ENCODE peak calls at places on chromosomes 6 and 20, in seven cellular contexts. Z is left cardiac atrium; S is naive thymus-derived CD8-positive, alpha-beta T cell; C is A172; W is T-helper 1 cell; X is ascending aorta; K is AG04450. P is an unnamed sample.

GRCh38 chr6:134657751-134658522 is 292.0 kb downstream of the ALDH8A1 start:
- DNase-seq in Z (no peak), S (no peak), C (peak; percentile 44), W (no peak), X (no peak), K (no peak), P (no peak)

GRCh38 chr20:58420798-58421496 is 31.9 kb downstream of the VAPB start:
- DNase-seq in Z (no peak), S (no peak), C (peak; percentile 76), W (no peak), X (no peak), K (no peak), P (no peak)

GRCh38 chr6:142700032-142700431 is 244.9 kb downstream of the HIVEP2 start:
- DNase-seq in Z (no peak), S (no peak), C (no peak), W (no peak), X (no peak), K (no peak), P (no peak)

GRCh38 chr20:63061051-63061531 is 54.3 kb upstream of the BHLHE23 start:
- DNase-seq in Z (peak; percentile 9), S (no peak), C (no peak), W (no peak), X (peak; percentile 51), K (no peak), P (no peak)

GRCh38 chr6:71855406-71855805 is 30.9 kb upstream of the RIMS1 start:
- DNase-seq in Z (no peak), S (no peak), C (no peak), W (no peak), X (no peak), K (no peak), P (no peak)

GRCh38 chr6:6105472-6106036 is 98.8 kb upstream of the NRN1 start:
- DNase-seq in Z (no peak), S (no peak), C (no peak), W (no peak), X (no peak), K (no peak), P (no peak)

GRCh38 chr6:82260890-82261732 is 13.6 kb upstream of the IBTK start:
- DNase-seq in Z (no peak), S (no peak), C (no peak), W (no peak), X (no peak), K (no peak), P (no peak)

GRCh38 chr20:10641893-10642292 is 31.9 kb downstream of the JAG1 start:
- DNase-seq in Z (no peak), S (no peak), C (no peak), W (no peak), X (peak; percentile 52), K (no peak), P (no peak)

P was measured in amniotic stem cell.